ENCODE peak calls at places on chromosomes 6 and 20, in eight cellular contexts. F is stimulated activated CD4-positive, alpha-beta T cell treated with anti-CD3 and anti-CD28 coated beads, Interleukin-12 subunit alpha, Interleukin-12 subunit beta, amount 100 ng/mL, for 4 hours; G is smooth muscle cell of the brain vasculature; S is DMS 273 treated with DMSO at 0.1 percent for 48 hours; E is bronchial epithelial cell; X is RWPE1; R is ecto neural progenitor cell; P is prostate gland. T is an unnamed sample.

GRCh38 chr6:154786144-154786868 is 53.1 kb downstream of the SCAF8 start:
- DNase-seq in F (no peak), X (no peak), P (no peak), E (no peak), G (no peak), R (no peak), S (no peak), T (no peak)

GRCh38 chr6:55089325-55089724 is 85.0 kb upstream of the HCRTR2 start:
- DNase-seq in G (no peak), F (no peak), R (no peak), E (no peak), S (no peak), X (no peak), P (no peak), T (no peak)

GRCh38 chr20:32672982-32673727 is 586 bp downstream of the C20orf203 start:
- DNase-seq in G (no peak), R (peak; percentile 52), F (no peak), X (no peak), E (no peak), S (no peak), P (no peak), T (no peak)

GRCh38 chr20:47799116-47799715 is 13.9 kb upstream of the SULF2 start:
- DNase-seq in S (no peak), R (no peak), G (no peak), P (no peak), F (no peak), E (no peak), X (no peak), T (no peak)

GRCh38 chr20:35007891-35008290 is 52.2 kb downstream of the MYH7B start:
- DNase-seq in S (no peak), G (no peak), F (no peak), E (no peak), X (no peak), P (no peak), R (no peak), T (no peak)

GRCh38 chr6:136244061-136244616 is 6.0 kb downstream of the MTFR2 start:
- DNase-seq in G (no peak), F (no peak), P (no peak), S (no peak), R (no peak), E (no peak), X (no peak), T (no peak)

GRCh38 chr20:14700641-14700965 is 363.2 kb upstream of the FLRT3 start:
- DNase-seq in G (no peak), X (peak; percentile 28), E (peak; percentile 86), S (no peak), P (no peak), F (no peak), R (no peak), T (no peak)

GRCh38 chr20:15158438-15158990 is 821.1 kb upstream of the FLRT3 start:
- DNase-seq in E (no peak), S (no peak), R (no peak), F (no peak), P (no peak), G (no peak), X (no peak), T (no peak)

GRCh38 chr6:157840261-157840660 is 17.2 kb downstream of the SNX9 start:
- DNase-seq in E (no peak), R (no peak), F (no peak), G (no peak), P (no peak), X (no peak), S (no peak), T (no peak)

GRCh38 chr6:135144678-135145508 is 36.2 kb upstream of the MYB start:
- DNase-seq in F (no peak), R (no peak), P (peak; percentile 11), S (no peak), X (peak; percentile 9), E (peak; percentile 28), G (no peak), T (no peak)

GRCh38 chr20:17227669-17228623 is 1.1 kb downstream of the PCSK2 start:
- DNase-seq in P (no peak), E (no peak), X (no peak), R (peak; percentile 70), G (no peak), F (no peak), S (no peak), T (peak; percentile 64)

GRCh38 chr20:17613328-17614175 is 43.7 kb downstream of the DSTN start:
- DNase-seq in P (no peak), X (no peak), E (no peak), G (no peak), R (no peak), F (no peak), S (no peak), T (no peak)

GRCh38 chr6:44806656-44807055 is 419.1 kb downstream of the CDC5L start:
- DNase-seq in G (no peak), R (no peak), E (no peak), F (no peak), P (peak; percentile 70), S (no peak), X (no peak), T (no peak)

GRCh38 chr20:51338692-51339440 is 203.7 kb downstream of the NFATC2 start:
- DNase-seq in X (peak; percentile 55), G (no peak), S (no peak), E (peak; percentile 73), F (no peak), P (no peak), R (no peak), T (no peak)

GRCh38 chr20:58718121-58718563 is 25.5 kb downstream of the NPEPL1 start:
- DNase-seq in F (no peak), P (peak; percentile 4), E (no peak), S (no peak), G (no peak), R (peak; percentile 37), X (no peak), T (no peak)

GRCh38 chr6:134908906-134909516 is 40.9 kb downstream of the ALDH8A1 start:
- DNase-seq in R (no peak), E (peak; percentile 100), P (no peak), F (no peak), S (no peak), G (peak; percentile 57), X (peak; percentile 94), T (no peak)

GRCh38 chr6:36285797-36286196 is 15.9 kb downstream of the PNPLA1 start:
- DNase-seq in E (peak; percentile 21), X (no peak), P (no peak), R (no peak), G (no peak), F (no peak), S (no peak), T (no peak)

GRCh38 chr6:112249489-112249888 is 4.9 kb downstream of the LAMA4 start:
- DNase-seq in X (no peak), E (no peak), P (no peak), F (no peak), S (no peak), R (no peak), G (no peak), T (no peak)

GRCh38 chr6:20454201-20454824 is 52.6 kb downstream of the E2F3 start:
- DNase-seq in G (no peak), P (no peak), F (no peak), S (no peak), R (no peak), E (no peak), X (no peak), T (no peak)

GRCh38 chr6:28282923-28283322 is 1.6 kb downstream of the PGBD1 start:
- DNase-seq in P (no peak), F (no peak), R (no peak), X (no peak), E (no peak), G (no peak), S (no peak), T (no peak)

GRCh38 chr6:167962717-167963116 is 34.8 kb upstream of the KIF25 start:
- DNase-seq in G (no peak), S (peak; percentile 60), E (no peak), X (no peak), R (no peak), F (no peak), P (no peak), T (no peak)

GRCh38 chr6:161211380-161212035 is 62.4 kb downstream of the AGPAT4 start:
- DNase-seq in E (no peak), X (no peak), P (no peak), G (no peak), R (no peak), F (no peak), S (no peak), T (peak; percentile 12)

GRCh38 chr6:36599791-36600209 is 5.6 kb downstream of the SRSF3 start:
- DNase-seq in S (no peak), F (peak; percentile 49), R (peak; percentile 74), P (no peak), X (peak; percentile 54), E (peak; percentile 56), G (no peak), T (no peak)

GRCh38 chr20:2331901-2332565 is 36.2 kb downstream of the TGM3 start:
- DNase-seq in F (no peak), G (no peak), S (no peak), X (no peak), P (no peak), E (no peak), R (peak; percentile 23), T (no peak)

GRCh38 chr6:57421503-57421902 is 104.1 kb downstream of the PRIM2 start:
- DNase-seq in P (no peak), F (no peak), X (no peak), R (no peak), E (no peak), G (no peak), S (no peak), T (no peak)